ENCODE peak calls at places on chromosomes 16 and 17, in six cellular contexts. D, U, R, X, W and K are unnamed samples.

GRCh38 chr17:71494456-71494855 is 626.4 kb upstream of the SOX9 start:
- DNase-seq in U (no peak), D (no peak), R (peak; percentile 33), W (no peak), X (no peak), K (no peak)

GRCh38 chr16:48720266-48720665 is 110.3 kb upstream of the N4BP1 start:
- DNase-seq in R (peak; percentile 10), U (no peak), D (no peak), W (no peak), X (peak; percentile 1), K (no peak)

GRCh38 chr17:48544356-48545021 is 420 bp downstream of the HOXB2 start:
- DNase-seq in W (peak; percentile 50), U (peak; percentile 62), X (peak; percentile 91), D (peak; percentile 19), R (peak; percentile 86), K (peak; percentile 82)

GRCh38 chr16:8660841-8661301 is 13.5 kb upstream of the ABAT start:
- DNase-seq in X (peak; percentile 54), U (no peak), W (peak; percentile 42), D (peak; percentile 38), R (peak; percentile 64), K (peak; percentile 49)

GRCh38 chr16:67967183-67967955 is 1.1 kb downstream of the SLC12A4 start:
- DNase-seq in U (no peak), W (peak; percentile 47), R (peak; percentile 41), X (peak; percentile 55), D (no peak), K (no peak)

GRCh38 chr17:17751489-17751995 is 70.3 kb downstream of the RAI1 start:
- DNase-seq in W (peak; percentile 25), X (no peak), U (no peak), R (no peak), D (no peak), K (no peak)

GRCh38 chr16:86751081-86752030 is 173.0 kb downstream of the FOXL1 start:
- DNase-seq in R (peak; percentile 88), X (peak; percentile 94), U (peak; percentile 80), W (no peak), D (no peak), K (no peak)

GRCh38 chr17:38702900-38703741 is 2.0 kb upstream of the MLLT6 start:
- DNase-seq in D (no peak), W (peak; percentile 56), X (no peak), U (no peak), R (no peak), K (peak; percentile 53)

GRCh38 chr17:83194189-83194565 is 114.8 kb downstream of the METRNL start:
- DNase-seq in X (no peak), D (peak; percentile 14), W (peak; percentile 14), R (no peak), U (peak; percentile 17), K (peak; percentile 66)

GRCh38 chr17:61157246-61157887 is 242.3 kb upstream of the TBX2 start:
- DNase-seq in D (no peak), R (peak; percentile 74), U (no peak), W (no peak), X (peak; percentile 73), K (no peak)

GRCh38 chr17:282000-282911 is 70.4 kb downstream of the RPH3AL start:
- DNase-seq in X (no peak), U (no peak), W (no peak), R (no peak), D (no peak), K (peak; percentile 22)

GRCh38 chr17:58368860-58369213 is 16.8 kb upstream of the SUPT4H1 start:
- DNase-seq in R (no peak), D (no peak), W (peak; percentile 31), U (no peak), X (no peak), K (no peak)

GRCh38 chr16:30551781-30552180 is 6.4 kb downstream of the ZNF764 start:
- DNase-seq in D (no peak), R (no peak), X (no peak), W (peak; percentile 36), U (no peak), K (peak; percentile 68)

GRCh38 chr16:19389246-19389645 is 28.4 kb upstream of the TMC5 start:
- DNase-seq in W (peak; percentile 39), X (peak; percentile 21), D (no peak), U (peak; percentile 39), R (peak; percentile 29), K (peak; percentile 73)

GRCh38 chr17:4329838-4330237 is 36.6 kb downstream of the UBE2G1 start:
- DNase-seq in U (no peak), D (no peak), R (peak; percentile 94), X (peak; percentile 99), W (no peak), K (no peak)

GRCh38 chr17:82151106-82151957 is 53.3 kb upstream of the FASN start:
- DNase-seq in W (no peak), R (no peak), U (no peak), X (no peak), D (no peak), K (no peak)

GRCh38 chr17:38613981-38614779 is 8.4 kb upstream of the SRCIN1 start:
- DNase-seq in X (no peak), U (no peak), R (no peak), W (no peak), D (no peak), K (no peak)

GRCh38 chr17:43019418-43019817 is 2.8 kb downstream of the VAT1 start:
- DNase-seq in U (no peak), D (no peak), R (peak; percentile 27), X (peak; percentile 50), W (no peak), K (no peak)

GRCh38 chr17:43020789-43021738 is 1.1 kb downstream of the VAT1 start:
- DNase-seq in R (peak; percentile 76), D (peak; percentile 68), X (peak; percentile 84), W (peak; percentile 51), U (peak; percentile 77), K (peak; percentile 85)

GRCh38 chr17:43021739-43022512 is at the start of gene VAT1:
- DNase-seq in X (peak; percentile 67), W (peak; percentile 70), U (peak; percentile 66), D (peak; percentile 66), R (peak; percentile 76), K (peak; percentile 82)

GRCh38 chr17:43018932-43019331 is 3.3 kb downstream of the VAT1 start:
- DNase-seq in X (peak; percentile 22), D (no peak), R (no peak), W (no peak), U (no peak), K (no peak)

GRCh38 chr17:43020030-43020621 is 2.1 kb downstream of the VAT1 start:
- DNase-seq in R (peak; percentile 32), U (no peak), D (no peak), X (peak; percentile 31), W (no peak), K (no peak)
- H3K4me3 ChIP-seq in R (no peak overlapping the region), U (peak overlapping the region; percentile 82), D (peak overlapping the region; percentile 98), X (peak overlapping the region; percentile 93), W (peak overlapping the region; percentile 11), K (no peak overlapping the region)

GRCh38 chr16:23380501-23380951 is 72.5 kb downstream of the COG7 start:
- DNase-seq in W (no peak), D (no peak), U (no peak), X (no peak), R (no peak), K (no peak)

GRCh38 chr16:23383881-23384280 is 69.1 kb downstream of the COG7 start:
- DNase-seq in X (no peak), D (no peak), W (no peak), R (no peak), U (no peak), K (no peak)

GRCh38 chr16:23384878-23385277 is 68.1 kb downstream of the COG7 start:
- DNase-seq in D (no peak), R (no peak), U (peak; percentile 89), X (no peak), W (no peak), K (no peak)

GRCh38 chr16:23379707-23380106 is 73.3 kb downstream of the COG7 start:
- DNase-seq in W (no peak), U (no peak), D (no peak), X (no peak), R (no peak), K (peak; percentile 69)

GRCh38 chr16:23382279-23382678 is 70.7 kb downstream of the COG7 start:
- DNase-seq in R (no peak), X (no peak), D (no peak), W (no peak), U (no peak), K (no peak)
- H3K4me3 ChIP-seq in R (no peak overlapping the region), X (no peak overlapping the region), D (no peak overlapping the region), W (no peak overlapping the region), U (no peak overlapping the region), K (no peak overlapping the region)

DNA sequence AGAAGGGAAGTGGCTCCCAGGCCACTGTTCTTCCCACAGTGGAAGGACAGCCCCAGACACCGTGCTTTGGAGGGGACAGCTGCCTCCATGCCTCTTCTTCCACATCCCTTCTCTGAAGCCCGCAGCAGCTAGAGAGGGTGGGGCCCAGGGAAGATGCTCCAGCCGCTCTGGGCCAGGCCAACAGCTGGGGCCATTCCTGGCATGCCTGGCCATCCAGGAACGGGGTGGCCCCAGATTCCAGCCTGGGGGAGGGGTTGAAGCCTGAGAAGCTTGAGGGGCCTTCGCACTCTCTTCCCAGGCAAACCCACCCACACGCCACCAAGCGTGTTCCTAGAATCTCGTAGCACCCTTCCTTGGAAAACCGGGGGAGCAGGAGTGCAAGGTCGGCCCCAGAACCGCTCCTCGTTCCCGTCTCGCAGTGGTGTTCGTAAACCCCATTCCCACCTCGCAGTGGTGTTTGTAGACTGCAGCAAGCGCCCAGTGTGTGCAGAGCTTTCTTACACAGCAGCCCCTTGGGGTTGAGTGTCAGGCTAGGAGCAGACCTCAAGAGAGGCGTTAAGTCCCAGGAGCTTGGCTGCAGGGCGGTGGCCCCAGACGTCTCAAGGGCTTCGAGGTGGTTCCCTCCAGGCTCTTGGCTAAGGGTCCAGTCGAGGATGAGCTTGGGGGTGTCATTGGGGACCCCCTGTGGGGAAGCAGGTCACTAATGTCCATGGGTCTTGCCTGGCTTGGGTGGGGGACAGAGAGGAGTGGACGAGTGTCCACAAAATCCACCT is 2.7 kb downstream of the CDH15 start:
- DNase-seq in D (no peak), W (no peak), U (no peak), R (no peak), X (no peak), K (no peak)
- H3K4me3 ChIP-seq in D (no peak overlapping the region), W (no peak overlapping the region), U (no peak overlapping the region), R (no peak overlapping the region), X (no peak overlapping the region), K (no peak overlapping the region)

GRCh38 chr16:57372372-57373116 is at the start of gene CX3CL1:
- DNase-seq in D (no peak), U (peak; percentile 94), W (no peak), R (no peak), X (peak; percentile 29), K (peak; percentile 79)
- H3K4me3 ChIP-seq in D (peak within 1 kb of the TSS; percentile 29), U (peak within 1 kb of the TSS; percentile 71), W (peak within 1 kb of the TSS; percentile 50), R (peak within 1 kb of the TSS; percentile 19), X (no peak within 1 kb of the TSS), K (peak within 1 kb of the TSS; percentile 25)

DNA sequence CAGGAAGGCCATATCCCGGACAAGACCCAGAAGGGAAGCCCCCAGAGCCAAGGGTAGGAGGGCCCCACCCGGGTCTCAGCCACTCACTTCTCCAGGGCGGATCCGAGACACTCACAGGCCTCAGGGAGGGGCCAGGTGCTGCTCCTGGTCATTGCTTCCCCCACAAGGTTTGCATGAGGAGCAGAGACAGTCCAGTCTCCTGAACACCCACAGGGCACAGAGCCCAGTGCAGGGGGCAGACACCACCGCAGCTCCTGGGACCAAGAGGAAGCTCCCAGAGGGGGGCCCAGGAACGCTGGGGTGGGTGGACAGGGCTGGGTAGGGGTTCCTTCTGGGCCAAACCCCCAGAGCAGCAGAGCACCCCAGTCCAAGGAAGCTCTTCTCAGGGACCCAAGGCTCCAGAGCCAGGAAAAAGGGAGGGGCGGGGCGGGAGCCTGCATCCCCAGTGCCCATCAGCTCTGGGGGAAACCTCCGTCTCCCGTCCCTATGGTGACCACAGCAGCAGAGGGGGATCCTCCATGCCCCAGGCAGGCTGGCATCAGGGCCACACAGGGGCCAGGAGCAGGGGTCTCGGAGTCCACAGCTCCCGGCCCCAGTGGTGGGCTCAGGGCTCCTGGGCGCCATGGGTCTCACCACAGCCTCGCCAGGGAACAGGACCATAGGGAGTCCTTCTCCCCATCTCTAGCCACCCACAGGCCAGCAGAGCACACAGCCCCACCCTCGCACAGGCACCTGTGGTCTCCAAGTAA is 816 bp upstream of the MRPL28 start:
- DNase-seq in W (no peak), X (no peak), U (no peak), R (no peak), D (no peak), K (no peak)
- H3K4me3 ChIP-seq in W (peak overlapping the region; percentile 67), X (no peak overlapping the region), U (peak overlapping the region; percentile 57), R (no peak overlapping the region), D (no peak overlapping the region), K (no peak overlapping the region)